ENCODE peak calls at places on chromosomes 6 and 20, in five cellular contexts. One of them, this sample, is unnamed.

GRCh38 chr6:105993341-105993740 is 92.8 kb upstream of the PRDM1 start:
- DNase-seq in head of caudate nucleus: no peak
- DNase-seq in left ventricle myocardium inferior: no peak
- DNase-seq in amygdala: no peak
- DNase-seq in NCI-H2171 treated with DMSO at 0.1 percent for 48 hours: no peak
- DNase-seq in this sample: no peak

GRCh38 chr6:74256387-74257180 is 560.6 kb downstream of the CD109 start:
- DNase-seq in head of caudate nucleus: no peak
- DNase-seq in left ventricle myocardium inferior: no peak
- DNase-seq in amygdala: no peak
- DNase-seq in NCI-H2171 treated with DMSO at 0.1 percent for 48 hours: no peak
- DNase-seq in this sample: no peak

GRCh38 chr6:131061771-131062160 is 1.3 kb downstream of the EPB41L2 start:
- DNase-seq in head of caudate nucleus: no peak
- DNase-seq in left ventricle myocardium inferior: no peak
- DNase-seq in amygdala: no peak
- DNase-seq in NCI-H2171 treated with DMSO at 0.1 percent for 48 hours: no peak
- DNase-seq in this sample: no peak

GRCh38 chr6:28769626-28770402 is 154.0 kb downstream of the TRIM27 start:
- DNase-seq in head of caudate nucleus: no peak
- DNase-seq in left ventricle myocardium inferior: no peak
- DNase-seq in amygdala: no peak
- DNase-seq in NCI-H2171 treated with DMSO at 0.1 percent for 48 hours: no peak
- DNase-seq in this sample: no peak

GRCh38 chr6:44073612-44074382 is 53.5 kb downstream of the MRPL14 start:
- DNase-seq in head of caudate nucleus: no peak
- DNase-seq in left ventricle myocardium inferior: peak; percentile 42
- DNase-seq in amygdala: no peak
- DNase-seq in NCI-H2171 treated with DMSO at 0.1 percent for 48 hours: no peak
- DNase-seq in this sample: no peak

GRCh38 chr6:40922281-40922680 is 116.7 kb downstream of the UNC5CL start:
- DNase-seq in head of caudate nucleus: no peak
- DNase-seq in left ventricle myocardium inferior: no peak
- DNase-seq in amygdala: no peak
- DNase-seq in NCI-H2171 treated with DMSO at 0.1 percent for 48 hours: no peak
- DNase-seq in this sample: no peak

GRCh38 chr6:112579601-112580000 is 232.5 kb downstream of the RFPL4B start:
- DNase-seq in head of caudate nucleus: no peak
- DNase-seq in left ventricle myocardium inferior: no peak
- DNase-seq in amygdala: no peak
- DNase-seq in NCI-H2171 treated with DMSO at 0.1 percent for 48 hours: no peak
- DNase-seq in this sample: no peak

GRCh38 chr6:77403424-77403823 is 59.9 kb downstream of the HTR1B start:
- DNase-seq in head of caudate nucleus: no peak
- DNase-seq in left ventricle myocardium inferior: no peak
- DNase-seq in amygdala: no peak
- DNase-seq in NCI-H2171 treated with DMSO at 0.1 percent for 48 hours: no peak
- DNase-seq in this sample: no peak

GRCh38 chr6:43720999-43721398 is 33.4 kb upstream of the MRPS18A start:
- DNase-seq in head of caudate nucleus: no peak
- DNase-seq in left ventricle myocardium inferior: no peak
- DNase-seq in amygdala: no peak
- DNase-seq in NCI-H2171 treated with DMSO at 0.1 percent for 48 hours: no peak
- DNase-seq in this sample: no peak

GRCh38 chr6:37669306-37669705 is 28.4 kb downstream of the MDGA1 start:
- DNase-seq in head of caudate nucleus: no peak
- DNase-seq in left ventricle myocardium inferior: no peak
- DNase-seq in amygdala: no peak
- DNase-seq in NCI-H2171 treated with DMSO at 0.1 percent for 48 hours: no peak
- DNase-seq in this sample: no peak

GRCh38 chr20:1357921-1358671 is 29.2 kb upstream of the SDCBP2 start:
- DNase-seq in head of caudate nucleus: no peak
- DNase-seq in left ventricle myocardium inferior: no peak
- DNase-seq in amygdala: no peak
- DNase-seq in NCI-H2171 treated with DMSO at 0.1 percent for 48 hours: no peak
- DNase-seq in this sample: no peak

GRCh38 chr6:161422710-161423109 is 148.8 kb upstream of the AGPAT4 start:
- DNase-seq in head of caudate nucleus: no peak
- DNase-seq in left ventricle myocardium inferior: no peak
- DNase-seq in amygdala: no peak
- DNase-seq in NCI-H2171 treated with DMSO at 0.1 percent for 48 hours: no peak
- DNase-seq in this sample: no peak

GRCh38 chr6:135675862-135676261 is 175.6 kb upstream of the PDE7B start:
- DNase-seq in head of caudate nucleus: no peak
- DNase-seq in left ventricle myocardium inferior: no peak
- DNase-seq in amygdala: no peak
- DNase-seq in NCI-H2171 treated with DMSO at 0.1 percent for 48 hours: peak; percentile 16
- DNase-seq in this sample: no peak

GRCh38 chr6:34709386-34709785 is 12.8 kb upstream of the ILRUN start:
- DNase-seq in head of caudate nucleus: peak; percentile 71
- DNase-seq in left ventricle myocardium inferior: peak; percentile 83
- DNase-seq in amygdala: peak; percentile 55
- DNase-seq in NCI-H2171 treated with DMSO at 0.1 percent for 48 hours: peak; percentile 69
- DNase-seq in this sample: peak; percentile 71

GRCh38 chr6:170152989-170153388 is 137.9 kb downstream of the DLL1 start:
- DNase-seq in head of caudate nucleus: peak; percentile 44
- DNase-seq in left ventricle myocardium inferior: peak; percentile 54
- DNase-seq in amygdala: no peak
- DNase-seq in NCI-H2171 treated with DMSO at 0.1 percent for 48 hours: peak; percentile 89
- DNase-seq in this sample: peak; percentile 61

GRCh38 chr20:23298926-23299672 is 51.5 kb upstream of the NXT1 start:
- DNase-seq in head of caudate nucleus: no peak
- DNase-seq in left ventricle myocardium inferior: no peak
- DNase-seq in amygdala: no peak
- DNase-seq in NCI-H2171 treated with DMSO at 0.1 percent for 48 hours: no peak
- DNase-seq in this sample: no peak

GRCh38 chr20:45311589-45312211 is 3.6 kb upstream of the MATN4 start:
- DNase-seq in head of caudate nucleus: peak; percentile 63
- DNase-seq in left ventricle myocardium inferior: peak; percentile 40
- DNase-seq in amygdala: no peak
- DNase-seq in NCI-H2171 treated with DMSO at 0.1 percent for 48 hours: peak; percentile 18
- DNase-seq in this sample: peak; percentile 59

GRCh38 chr6:82239597-82239996 is 7.9 kb downstream of the IBTK start:
- DNase-seq in head of caudate nucleus: no peak
- DNase-seq in left ventricle myocardium inferior: no peak
- DNase-seq in amygdala: no peak
- DNase-seq in NCI-H2171 treated with DMSO at 0.1 percent for 48 hours: no peak
- DNase-seq in this sample: no peak

GRCh38 chr6:1295420-1295819 is 16.5 kb upstream of the FOXQ1 start:
- DNase-seq in head of caudate nucleus: no peak
- DNase-seq in left ventricle myocardium inferior: no peak
- DNase-seq in amygdala: no peak
- DNase-seq in NCI-H2171 treated with DMSO at 0.1 percent for 48 hours: no peak
- DNase-seq in this sample: no peak

GRCh38 chr20:56820984-56821383 is 191.9 kb downstream of the TFAP2C start:
- DNase-seq in head of caudate nucleus: no peak
- DNase-seq in left ventricle myocardium inferior: no peak
- DNase-seq in amygdala: no peak
- DNase-seq in NCI-H2171 treated with DMSO at 0.1 percent for 48 hours: no peak
- DNase-seq in this sample: no peak

GRCh38 chr6:56541736-56542366 is 100.8 kb downstream of the DST start:
- DNase-seq in head of caudate nucleus: no peak
- DNase-seq in left ventricle myocardium inferior: no peak
- DNase-seq in amygdala: no peak
- DNase-seq in NCI-H2171 treated with DMSO at 0.1 percent for 48 hours: no peak
- DNase-seq in this sample: no peak

GRCh38 chr6:168035098-168035660 is 37.7 kb downstream of the KIF25 start:
- DNase-seq in head of caudate nucleus: peak; percentile 67
- DNase-seq in left ventricle myocardium inferior: peak; percentile 78
- DNase-seq in amygdala: peak; percentile 51
- DNase-seq in NCI-H2171 treated with DMSO at 0.1 percent for 48 hours: peak; percentile 64
- DNase-seq in this sample: peak; percentile 78

GRCh38 chr6:136593748-136594490 is 43.7 kb upstream of the MAP7 start:
- DNase-seq in head of caudate nucleus: no peak
- DNase-seq in left ventricle myocardium inferior: no peak
- DNase-seq in amygdala: no peak
- DNase-seq in NCI-H2171 treated with DMSO at 0.1 percent for 48 hours: no peak
- DNase-seq in this sample: no peak

GRCh38 chr6:154071236-154071635 is 32.2 kb downstream of the OPRM1 start:
- DNase-seq in head of caudate nucleus: no peak
- DNase-seq in left ventricle myocardium inferior: no peak
- DNase-seq in amygdala: no peak
- DNase-seq in NCI-H2171 treated with DMSO at 0.1 percent for 48 hours: no peak
- DNase-seq in this sample: no peak

This sample was measured in left cardiac atrium.